ENCODE peak calls at places on chromosomes 2 and 18, in seven cellular contexts. K, T, Q, R, B, S and H are unnamed samples.

GRCh38 chr2:121429119-121429903 is 101.4 kb upstream of the RNU4ATAC start:
- DNase-seq in K (no peak), T (peak; percentile 14), Q (no peak), R (no peak), B (no peak), S (no peak), H (no peak)

GRCh38 chr2:98903064-98903355 is 33.0 kb downstream of the CRACDL start:
- DNase-seq in K (no peak), T (no peak), Q (no peak), R (no peak), B (no peak), S (no peak), H (no peak)

GRCh38 chr2:110211938-110212858 is at the start of gene MTLN:
- DNase-seq in K (peak; percentile 76), T (peak; percentile 55), Q (peak; percentile 68), R (peak; percentile 76), B (peak; percentile 90), S (peak; percentile 76), H (peak; percentile 56)

GRCh38 chr2:223008162-223008561 is 43.8 kb upstream of the KCNE4 start:
- DNase-seq in K (no peak), T (peak; percentile 95), Q (no peak), R (peak; percentile 19), B (no peak), S (no peak), H (no peak)

GRCh38 chr2:147374410-147374811 is 470.4 kb upstream of the ACVR2A start:
- DNase-seq in K (no peak), T (no peak), Q (peak; percentile 38), R (no peak), B (no peak), S (no peak), H (no peak)

GRCh38 chr2:126655500-126656310 is at the start of gene GYPC:
- DNase-seq in K (peak; percentile 90), T (peak; percentile 56), Q (peak; percentile 83), R (peak; percentile 82), B (peak; percentile 93), S (peak; percentile 55), H (peak; percentile 81)

GRCh38 chr2:241882090-241882625 is 12.6 kb downstream of the RTP5 start:
- DNase-seq in K (peak; percentile 67), T (no peak), Q (no peak), R (peak; percentile 59), B (no peak), S (peak; percentile 68), H (no peak)

GRCh38 chr2:120347387-120348010 is 1.6 kb downstream of the INHBB start:
- DNase-seq in K (no peak), T (no peak), Q (peak; percentile 13), R (no peak), B (no peak), S (no peak), H (no peak)

GRCh38 chr18:1954583-1955312 is 616.6 kb downstream of the METTL4 start:
- DNase-seq in K (no peak), T (no peak), Q (no peak), R (no peak), B (no peak), S (no peak), H (no peak)

GRCh38 chr2:152468832-152469692 is 134.1 kb downstream of the FMNL2 start:
- DNase-seq in K (no peak), T (peak; percentile 49), Q (no peak), R (no peak), B (no peak), S (peak; percentile 16), H (no peak)

GRCh38 chr2:13638181-13638580 is 921.4 kb downstream of the TRIB2 start:
- DNase-seq in K (no peak), T (no peak), Q (peak; percentile 26), R (no peak), B (no peak), S (no peak), H (no peak)

GRCh38 chr18:475202-475624 is 25.3 kb downstream of the COLEC12 start:
- DNase-seq in K (no peak), T (peak; percentile 58), Q (peak; percentile 42), R (no peak), B (no peak), S (no peak), H (no peak)

GRCh38 chr18:48913723-48914122 is 37.0 kb downstream of the SMAD7 start:
- DNase-seq in K (no peak), T (no peak), Q (no peak), R (no peak), B (peak; percentile 28), S (no peak), H (no peak)

GRCh38 chr18:685438-685837 is 27.0 kb downstream of the ENOSF1 start:
- DNase-seq in K (no peak), T (no peak), Q (no peak), R (no peak), B (no peak), S (no peak), H (peak; percentile 59)

GRCh38 chr2:204315236-204315662 is 230.0 kb upstream of the PARD3B start:
- DNase-seq in K (no peak), T (no peak), Q (peak; percentile 31), R (no peak), B (peak; percentile 70), S (peak; percentile 13), H (no peak)

GRCh38 chr18:12234451-12235190 is 19.5 kb upstream of the CIDEA start:
- DNase-seq in K (no peak), T (no peak), Q (no peak), R (no peak), B (no peak), S (no peak), H (no peak)

GRCh38 chr2:37648316-37649011 is 23.0 kb downstream of the CDC42EP3 start:
- DNase-seq in K (peak; percentile 81), T (no peak), Q (peak; percentile 67), R (peak; percentile 71), B (peak; percentile 81), S (peak; percentile 62), H (no peak)

GRCh38 chr2:161415467-161416293 is 417 bp upstream of the TBR1 start:
- DNase-seq in K (no peak), T (no peak), Q (peak; percentile 15), R (no peak), B (no peak), S (no peak), H (no peak)

GRCh38 chr2:222595573-222595972 is 60.3 kb downstream of the FARSB start:
- DNase-seq in K (no peak), T (no peak), Q (no peak), R (no peak), B (no peak), S (no peak), H (no peak)

GRCh38 chr2:169778421-169778820 is 20.2 kb upstream of the SSB start:
- DNase-seq in K (no peak), T (no peak), Q (no peak), R (no peak), B (no peak), S (no peak), H (no peak)

GRCh38 chr2:10810175-10811161 is 2.1 kb downstream of the PDIA6 start:
- DNase-seq in K (no peak), T (no peak), Q (peak; percentile 42), R (no peak), B (no peak), S (no peak), H (no peak)

GRCh38 chr2:10811552-10811951 is 1.0 kb downstream of the PDIA6 start:
- DNase-seq in K (no peak), T (no peak), Q (no peak), R (no peak), B (no peak), S (no peak), H (no peak)

GRCh38 chr2:10812362-10813084 is at the start of gene PDIA6:
- DNase-seq in K (peak; percentile 98), T (peak; percentile 97), Q (peak; percentile 96), R (peak; percentile 98), B (peak; percentile 99), S (peak; percentile 98), H (peak; percentile 87)

DNA sequence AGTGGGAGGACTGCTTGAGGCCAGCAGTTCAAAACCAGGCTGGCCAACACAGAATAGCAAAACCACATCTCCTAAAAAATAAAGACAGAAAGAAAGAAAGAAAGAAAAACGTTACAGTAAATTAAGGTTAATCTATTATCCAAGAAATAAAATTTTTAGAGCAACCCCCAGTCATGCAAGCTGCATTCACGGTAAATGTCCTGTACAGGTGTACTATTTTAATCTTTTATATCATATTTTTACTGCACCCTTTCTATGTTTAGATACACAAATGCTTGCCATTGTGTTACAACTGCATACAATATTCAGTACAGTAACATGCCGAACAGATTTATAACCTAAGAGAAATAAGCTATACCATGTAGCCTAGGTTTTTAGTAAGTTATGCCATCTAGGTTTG is 6.0 kb downstream of the PDIA6 start:
- DNase-seq in K (no peak), T (no peak), Q (no peak), R (no peak), B (no peak), S (no peak), H (no peak)
- H3K4me3 ChIP-seq in K (no peak overlapping the region), T (no peak overlapping the region), Q (no peak overlapping the region), R (no peak overlapping the region), B (no peak overlapping the region), S (no peak overlapping the region), H (no peak overlapping the region)

DNA sequence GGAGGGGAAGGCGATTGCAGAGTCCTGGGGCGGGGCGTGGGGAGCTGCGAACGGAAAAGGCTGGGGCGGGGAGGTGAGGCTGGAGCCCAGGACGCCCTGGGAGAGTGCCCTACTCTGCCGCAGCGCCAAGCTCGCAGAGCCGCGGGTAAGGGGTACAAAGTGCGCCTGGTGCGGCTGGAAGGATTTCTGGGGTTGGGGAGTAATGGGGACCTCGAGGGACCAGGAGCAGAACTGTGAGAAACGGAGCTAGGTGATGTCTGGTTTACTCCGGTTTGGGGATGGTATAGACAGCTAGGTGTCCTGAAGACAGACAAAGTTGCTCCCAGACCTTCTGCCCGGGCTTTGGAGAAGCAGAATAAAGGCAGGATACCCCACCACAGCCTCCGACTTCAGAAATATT is 718 bp upstream of the NXPH2 start:
- DNase-seq in K (no peak), T (no peak), Q (no peak), R (no peak), B (peak; percentile 66), S (no peak), H (no peak)
- H3K4me3 ChIP-seq in K (no peak overlapping the region), T (no peak overlapping the region), Q (no peak overlapping the region), R (no peak overlapping the region), B (no peak overlapping the region), S (no peak overlapping the region), H (no peak overlapping the region)

GRCh38 chr2:207115715-207116364 is 49.9 kb downstream of the KLF7 start:
- DNase-seq in K (no peak), T (no peak), Q (peak; percentile 68), R (peak; percentile 31), B (no peak), S (no peak), H (no peak)
- H3K4me3 ChIP-seq in K (no peak overlapping the region), T (no peak overlapping the region), Q (no peak overlapping the region), R (peak overlapping the region; percentile 18), B (no peak overlapping the region), S (no peak overlapping the region), H (no peak overlapping the region)

DNA sequence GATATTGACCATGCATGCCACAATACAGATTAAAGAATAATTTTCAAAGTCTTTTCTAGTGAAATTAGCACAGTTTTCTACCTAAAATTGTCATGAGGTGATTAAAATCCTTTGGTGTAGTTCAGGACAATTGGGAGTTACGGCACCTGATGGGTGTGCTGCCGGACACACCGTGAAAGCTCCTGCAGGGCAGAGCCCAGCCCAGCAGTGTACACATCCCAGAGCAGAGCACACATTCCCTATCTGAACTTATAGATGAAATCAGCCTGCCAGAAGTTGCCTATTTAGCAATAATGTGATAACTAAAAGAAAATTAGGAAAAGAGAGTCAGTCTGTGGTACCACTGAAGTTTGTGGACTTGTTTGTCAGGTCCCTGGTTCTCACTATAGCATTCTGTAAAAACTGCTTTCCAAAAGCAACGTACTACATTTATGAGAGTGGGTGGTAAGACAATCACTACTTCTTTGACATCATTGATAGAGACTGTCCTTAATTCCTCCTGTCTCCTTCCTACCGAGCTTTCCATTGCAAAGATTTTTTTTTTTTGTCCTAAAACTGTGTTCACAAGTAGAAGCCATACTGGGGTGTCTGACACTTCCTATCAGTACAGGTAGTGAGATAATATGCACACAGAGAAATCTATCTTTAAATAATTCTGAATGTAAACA is 3.4 kb downstream of the CYTIP start:
- DNase-seq in K (no peak), T (no peak), Q (no peak), R (no peak), B (no peak), S (peak; percentile 37), H (no peak)
- H3K4me3 ChIP-seq in K (peak overlapping the region; percentile 17), T (no peak overlapping the region), Q (no peak overlapping the region), R (peak overlapping the region; percentile 24), B (no peak overlapping the region), S (peak overlapping the region; percentile 11), H (no peak overlapping the region)